ENCODE peak calls at places on chromosomes 4 and X, in ten cellular contexts. One of them, this sample, is unnamed.

GRCh38 chr4:158163941-158164665 is 8.7 kb downstream of the GASK1B start:
- DNase-seq in RPMI7951: peak
- DNase-seq in AG09309: no peak
- DNase-seq in stimulated activated CD4-positive, alpha-beta T cell treated with anti-CD3 and anti-CD28 coated beads, Interleukin-1b, Interleukin-23, amount 100 ng/mL, for 48 hours: no peak
- DNase-seq in astrocyte of the spinal cord: no peak
- DNase-seq in B cell: no peak
- DNase-seq in NCI-H460: no peak
- DNase-seq in T follicular helper cell: no peak
- DNase-seq in H9: no peak
- DNase-seq in epithelial cell of esophagus: peak
- DNase-seq in this sample: no peak

GRCh38 chrX:40945366-40945713 is 139.9 kb upstream of the USP9X start:
- DNase-seq in RPMI7951: peak
- DNase-seq in AG09309: peak
- DNase-seq in stimulated activated CD4-positive, alpha-beta T cell treated with anti-CD3 and anti-CD28 coated beads, Interleukin-1b, Interleukin-23, amount 100 ng/mL, for 48 hours: no peak
- DNase-seq in astrocyte of the spinal cord: peak
- DNase-seq in B cell: no peak
- DNase-seq in NCI-H460: peak
- DNase-seq in T follicular helper cell: no peak
- DNase-seq in H9: no peak
- DNase-seq in epithelial cell of esophagus: peak
- DNase-seq in this sample: no peak

GRCh38 chr4:7240341-7240740 is 48.0 kb downstream of the SORCS2 start:
- DNase-seq in RPMI7951: no peak
- DNase-seq in AG09309: no peak
- DNase-seq in stimulated activated CD4-positive, alpha-beta T cell treated with anti-CD3 and anti-CD28 coated beads, Interleukin-1b, Interleukin-23, amount 100 ng/mL, for 48 hours: no peak
- DNase-seq in astrocyte of the spinal cord: no peak
- DNase-seq in B cell: no peak
- DNase-seq in NCI-H460: no peak
- DNase-seq in T follicular helper cell: no peak
- DNase-seq in H9: no peak
- DNase-seq in epithelial cell of esophagus: no peak
- DNase-seq in this sample: no peak

GRCh38 chr4:94870151-94870550 is 112.4 kb downstream of the BMPR1B start:
- DNase-seq in RPMI7951: no peak
- DNase-seq in AG09309: peak
- DNase-seq in stimulated activated CD4-positive, alpha-beta T cell treated with anti-CD3 and anti-CD28 coated beads, Interleukin-1b, Interleukin-23, amount 100 ng/mL, for 48 hours: no peak
- DNase-seq in astrocyte of the spinal cord: no peak
- DNase-seq in B cell: no peak
- DNase-seq in NCI-H460: no peak
- DNase-seq in T follicular helper cell: no peak
- DNase-seq in H9: no peak
- DNase-seq in epithelial cell of esophagus: no peak
- DNase-seq in this sample: no peak

GRCh38 chr4:47736555-47736954 is 101.3 kb downstream of the CORIN start:
- DNase-seq in RPMI7951: no peak
- DNase-seq in AG09309: no peak
- DNase-seq in stimulated activated CD4-positive, alpha-beta T cell treated with anti-CD3 and anti-CD28 coated beads, Interleukin-1b, Interleukin-23, amount 100 ng/mL, for 48 hours: no peak
- DNase-seq in astrocyte of the spinal cord: no peak
- DNase-seq in B cell: no peak
- DNase-seq in NCI-H460: no peak
- DNase-seq in T follicular helper cell: no peak
- DNase-seq in H9: no peak
- DNase-seq in epithelial cell of esophagus: no peak
- DNase-seq in this sample: no peak

GRCh38 chr4:147160908-147161513 is 215.3 kb upstream of the TTC29 start:
- DNase-seq in RPMI7951: peak
- DNase-seq in AG09309: peak
- DNase-seq in stimulated activated CD4-positive, alpha-beta T cell treated with anti-CD3 and anti-CD28 coated beads, Interleukin-1b, Interleukin-23, amount 100 ng/mL, for 48 hours: no peak
- DNase-seq in astrocyte of the spinal cord: peak
- DNase-seq in B cell: peak
- DNase-seq in NCI-H460: peak
- DNase-seq in T follicular helper cell: no peak
- DNase-seq in H9: peak
- DNase-seq in epithelial cell of esophagus: peak
- DNase-seq in this sample: peak

GRCh38 chr4:41753942-41754341 is 5.4 kb upstream of the PHOX2B start:
- DNase-seq in RPMI7951: no peak
- DNase-seq in AG09309: no peak
- DNase-seq in stimulated activated CD4-positive, alpha-beta T cell treated with anti-CD3 and anti-CD28 coated beads, Interleukin-1b, Interleukin-23, amount 100 ng/mL, for 48 hours: no peak
- DNase-seq in astrocyte of the spinal cord: no peak
- DNase-seq in B cell: no peak
- DNase-seq in NCI-H460: no peak
- DNase-seq in T follicular helper cell: no peak
- DNase-seq in H9: no peak
- DNase-seq in epithelial cell of esophagus: no peak
- DNase-seq in this sample: no peak

GRCh38 chr4:38150021-38150671 is 189.9 kb downstream of the PTTG2 start:
- DNase-seq in RPMI7951: peak
- DNase-seq in AG09309: no peak
- DNase-seq in stimulated activated CD4-positive, alpha-beta T cell treated with anti-CD3 and anti-CD28 coated beads, Interleukin-1b, Interleukin-23, amount 100 ng/mL, for 48 hours: no peak
- DNase-seq in astrocyte of the spinal cord: peak
- DNase-seq in B cell: no peak
- DNase-seq in NCI-H460: no peak
- DNase-seq in T follicular helper cell: no peak
- DNase-seq in H9: no peak
- DNase-seq in epithelial cell of esophagus: no peak
- DNase-seq in this sample: no peak

GRCh38 chrX:155389634-155390033 is 7.7 kb downstream of the F8A2 start:
- DNase-seq in RPMI7951: no peak
- DNase-seq in AG09309: no peak
- DNase-seq in stimulated activated CD4-positive, alpha-beta T cell treated with anti-CD3 and anti-CD28 coated beads, Interleukin-1b, Interleukin-23, amount 100 ng/mL, for 48 hours: no peak
- DNase-seq in astrocyte of the spinal cord: no peak
- DNase-seq in B cell: no peak
- DNase-seq in NCI-H460: no peak
- DNase-seq in T follicular helper cell: no peak
- DNase-seq in H9: no peak
- DNase-seq in epithelial cell of esophagus: no peak
- DNase-seq in this sample: no peak

GRCh38 chr4:110629780-110630500 is 7.1 kb upstream of the PITX2 start:
- DNase-seq in RPMI7951: no peak
- DNase-seq in AG09309: no peak
- DNase-seq in stimulated activated CD4-positive, alpha-beta T cell treated with anti-CD3 and anti-CD28 coated beads, Interleukin-1b, Interleukin-23, amount 100 ng/mL, for 48 hours: no peak
- DNase-seq in astrocyte of the spinal cord: no peak
- DNase-seq in B cell: no peak
- DNase-seq in NCI-H460: no peak
- DNase-seq in T follicular helper cell: no peak
- DNase-seq in H9: no peak
- DNase-seq in epithelial cell of esophagus: no peak
- DNase-seq in this sample: no peak

GRCh38 chr4:122503214-122503613 is 46.7 kb upstream of the IL2 start:
- DNase-seq in RPMI7951: no peak
- DNase-seq in AG09309: no peak
- DNase-seq in stimulated activated CD4-positive, alpha-beta T cell treated with anti-CD3 and anti-CD28 coated beads, Interleukin-1b, Interleukin-23, amount 100 ng/mL, for 48 hours: peak
- DNase-seq in astrocyte of the spinal cord: no peak
- DNase-seq in B cell: no peak
- DNase-seq in NCI-H460: no peak
- DNase-seq in T follicular helper cell: no peak
- DNase-seq in H9: no peak
- DNase-seq in epithelial cell of esophagus: no peak
- DNase-seq in this sample: peak

GRCh38 chr4:157014621-157015591 is 43.3 kb upstream of the PDGFC start:
- DNase-seq in RPMI7951: peak
- DNase-seq in AG09309: peak
- DNase-seq in stimulated activated CD4-positive, alpha-beta T cell treated with anti-CD3 and anti-CD28 coated beads, Interleukin-1b, Interleukin-23, amount 100 ng/mL, for 48 hours: no peak
- DNase-seq in astrocyte of the spinal cord: peak
- DNase-seq in B cell: no peak
- DNase-seq in NCI-H460: no peak
- DNase-seq in T follicular helper cell: no peak
- DNase-seq in H9: peak
- DNase-seq in epithelial cell of esophagus: peak
- DNase-seq in this sample: no peak

GRCh38 chr4:41506071-41506470 is 31.9 kb upstream of the LIMCH1 start:
- DNase-seq in RPMI7951: peak
- DNase-seq in AG09309: peak
- DNase-seq in stimulated activated CD4-positive, alpha-beta T cell treated with anti-CD3 and anti-CD28 coated beads, Interleukin-1b, Interleukin-23, amount 100 ng/mL, for 48 hours: no peak
- DNase-seq in astrocyte of the spinal cord: no peak
- DNase-seq in B cell: no peak
- DNase-seq in NCI-H460: peak
- DNase-seq in T follicular helper cell: no peak
- DNase-seq in H9: no peak
- DNase-seq in epithelial cell of esophagus: peak
- DNase-seq in this sample: no peak

GRCh38 chrX:134760671-134761070 is 102.4 kb upstream of the PLAC1 start:
- DNase-seq in RPMI7951: no peak
- DNase-seq in AG09309: no peak
- DNase-seq in stimulated activated CD4-positive, alpha-beta T cell treated with anti-CD3 and anti-CD28 coated beads, Interleukin-1b, Interleukin-23, amount 100 ng/mL, for 48 hours: no peak
- DNase-seq in astrocyte of the spinal cord: no peak
- DNase-seq in B cell: no peak
- DNase-seq in NCI-H460: no peak
- DNase-seq in T follicular helper cell: no peak
- DNase-seq in H9: no peak
- DNase-seq in epithelial cell of esophagus: peak
- DNase-seq in this sample: no peak

This sample was measured in activated CD4-positive, alpha-beta T cell treated with anti-CD3 and anti-CD28 coated beads for 48 hours.